ENCODE peak calls at places on chromosomes 12 and 14, in nine cellular contexts. B is stimulated activated CD4-positive, alpha-beta T cell treated with anti-CD3 and anti-CD28 coated beads, Interleukin-15, amount 100 ng/mL, for 24 hours; W is lung; N is heart right ventricle; C is GM23338; H is fibroblast of lung; Z is activated CD4-positive, alpha-beta T cell treated with anti-CD3 and anti-CD28 coated beads, Interleukin-2, amount 50 U/mL, for 1 hour; E is CD8-positive, alpha-beta memory T cell; I is NCI-H524 treated with DMSO at 0.1 percent for 48 hours. Y is an unnamed sample.

GRCh38 chr12:117141097-117141898 is 42.1 kb upstream of the TESC start:
- DNase-seq in B (no peak), W (peak; percentile 39), N (no peak), C (peak; percentile 29), H (no peak), Z (no peak), E (no peak), I (no peak), Y (no peak)

GRCh38 chr12:32698285-32698684 is 19.2 kb downstream of the DNM1L start:
- DNase-seq in B (no peak), W (no peak), N (no peak), C (peak; percentile 41), H (no peak), Z (no peak), E (no peak), I (peak; percentile 91), Y (no peak)

GRCh38 chr14:68759912-68760311 is 33.0 kb downstream of the ZFP36L1 start:
- DNase-seq in B (no peak), W (no peak), N (no peak), C (no peak), H (no peak), Z (no peak), E (no peak), I (no peak), Y (no peak)

GRCh38 chr12:106204312-106204711 is 43.5 kb downstream of the CKAP4 start:
- DNase-seq in B (no peak), W (no peak), N (no peak), C (no peak), H (no peak), Z (no peak), E (no peak), I (no peak), Y (no peak)

GRCh38 chr12:69688021-69688420 is 11.1 kb downstream of the BEST3 start:
- DNase-seq in B (no peak), W (no peak), N (no peak), C (peak; percentile 30), H (no peak), Z (no peak), E (no peak), I (no peak), Y (no peak)

GRCh38 chr12:53044896-53045571 is 4.8 kb upstream of the TNS2 start:
- DNase-seq in B (no peak), W (no peak), N (no peak), C (no peak), H (no peak), Z (no peak), E (no peak), I (no peak), Y (no peak)

GRCh38 chr14:63747836-63748235 is 20.0 kb upstream of the SGPP1 start:
- DNase-seq in B (no peak), W (no peak), N (no peak), C (no peak), H (no peak), Z (no peak), E (no peak), I (no peak), Y (no peak)

GRCh38 chr12:22060261-22060660 is 14.2 kb downstream of the CMAS start:
- DNase-seq in B (no peak), W (no peak), N (no peak), C (no peak), H (no peak), Z (no peak), E (no peak), I (no peak), Y (no peak)

GRCh38 chr14:55288439-55288838 is 17.2 kb downstream of the FBXO34 start:
- DNase-seq in B (no peak), W (no peak), N (no peak), C (no peak), H (no peak), Z (no peak), E (no peak), I (no peak), Y (no peak)

GRCh38 chr12:34396006-34396860 is 373.9 kb downstream of the ALG10 start:
- DNase-seq in B (peak; percentile 0), W (peak; percentile 20), N (peak; percentile 1), C (no peak), H (no peak), Z (no peak), E (no peak), I (no peak), Y (peak; percentile 10)

GRCh38 chr12:91964501-91964900 is 181.1 kb downstream of the BTG1 start:
- DNase-seq in B (no peak), W (no peak), N (no peak), C (no peak), H (no peak), Z (no peak), E (no peak), I (no peak), Y (no peak)

GRCh38 chr12:30795660-30796507 is 41.1 kb upstream of the CAPRIN2 start:
- DNase-seq in B (peak; percentile 81), W (peak; percentile 48), N (peak; percentile 51), C (peak; percentile 91), H (peak; percentile 70), Z (peak; percentile 17), E (peak; percentile 32), I (no peak), Y (peak; percentile 26)

GRCh38 chr12:53738834-53739284 is 11.6 kb upstream of the CALCOCO1 start:
- DNase-seq in B (peak; percentile 27), W (no peak), N (no peak), C (peak; percentile 58), H (no peak), Z (no peak), E (no peak), I (no peak), Y (no peak)

GRCh38 chr14:48937796-48938195 is 648.4 kb downstream of the RPS29 start:
- DNase-seq in B (no peak), W (no peak), N (no peak), C (no peak), H (no peak), Z (no peak), E (no peak), I (no peak), Y (no peak)

GRCh38 chr14:96698846-96699543 is 98.2 kb upstream of the VRK1 start:
- DNase-seq in B (peak; percentile 34), W (no peak), N (no peak), C (no peak), H (no peak), Z (peak; percentile 10), E (no peak), I (no peak), Y (no peak)

GRCh38 chr14:52951730-52952481 is 1.1 kb upstream of the FERMT2 start:
- DNase-seq in B (no peak), W (peak; percentile 40), N (no peak), C (peak; percentile 83), H (peak; percentile 86), Z (no peak), E (no peak), I (peak; percentile 35), Y (peak; percentile 32)

GRCh38 chr14:64758025-64758521 is 53.8 kb downstream of the PLEKHG3 start:
- DNase-seq in B (no peak), W (no peak), N (no peak), C (peak; percentile 61), H (peak; percentile 6), Z (peak; percentile 16), E (peak; percentile 54), I (peak; percentile 25), Y (peak; percentile 54)

GRCh38 chr12:118307069-118307954 is 65.4 kb downstream of the TAOK3 start:
- DNase-seq in B (peak; percentile 68), W (no peak), N (no peak), C (no peak), H (peak; percentile 90), Z (no peak), E (no peak), I (no peak), Y (no peak)

GRCh38 chr12:5556033-5556614 is 124.2 kb downstream of the NTF3 start:
- DNase-seq in B (peak; percentile 36), W (no peak), N (no peak), C (peak; percentile 59), H (no peak), Z (no peak), E (no peak), I (no peak), Y (peak; percentile 34)

GRCh38 chr12:121628037-121628436 is 1.7 kb downstream of the ORAI1 start:
- DNase-seq in B (peak; percentile 42), W (no peak), N (no peak), C (no peak), H (no peak), Z (peak; percentile 20), E (no peak), I (no peak), Y (peak; percentile 73)

GRCh38 chr14:44914849-44915248 is 46.9 kb downstream of the KLHL28 start:
- DNase-seq in B (no peak), W (no peak), N (no peak), C (peak; percentile 64), H (peak; percentile 31), Z (no peak), E (no peak), I (no peak), Y (no peak)

GRCh38 chr14:81589381-81590065 is 55.9 kb upstream of the SEL1L start:
- DNase-seq in B (peak; percentile 9), W (no peak), N (no peak), C (no peak), H (no peak), Z (no peak), E (no peak), I (no peak), Y (no peak)

GRCh38 chr14:22218729-22219128 is 370.3 kb downstream of the DAD1 start:
- DNase-seq in B (peak; percentile 6), W (no peak), N (no peak), C (no peak), H (no peak), Z (no peak), E (no peak), I (no peak), Y (no peak)

GRCh38 chr14:99749763-99750715 is 43.2 kb upstream of the EML1 start:
- DNase-seq in B (no peak), W (no peak), N (peak; percentile 52), C (no peak), H (no peak), Z (no peak), E (no peak), I (no peak), Y (no peak)

GRCh38 chr12:52949413-52950331 is 754 bp downstream of the KRT18 start:
- DNase-seq in B (no peak), W (peak; percentile 80), N (no peak), C (peak; percentile 85), H (peak; percentile 84), Z (no peak), E (no peak), I (no peak), Y (peak; percentile 90)

GRCh38 chr14:58750321-58751269 is 112.8 kb downstream of the DACT1 start:
- DNase-seq in B (no peak), W (no peak), N (no peak), C (no peak), H (no peak), Z (no peak), E (no peak), I (no peak), Y (peak; percentile 38)

GRCh38 chr12:50509009-50509663 is 4.4 kb downstream of the DIP2B start:
- DNase-seq in B (no peak), W (no peak), N (no peak), C (no peak), H (no peak), Z (no peak), E (no peak), I (no peak), Y (no peak)

GRCh38 chr14:101060171-101060601 is 156.7 kb upstream of the RTL1 start:
- DNase-seq in B (no peak), W (no peak), N (no peak), C (no peak), H (no peak), Z (no peak), E (no peak), I (no peak), Y (no peak)

Y was measured in colonic mucosa.